ENCODE peak calls at places on chromosomes 12 and 14, in seven cellular contexts. One of them, this sample, is unnamed.

GRCh38 chr14:50351016-50351415 is 38.9 kb downstream of the DMAC2L start:
- DNase-seq in HepG2: no peak
- DNase-seq in K562: no peak
- DNase-seq in GM12878: no peak
- DNase-seq in HCT116: no peak
- DNase-seq in SK-N-SH: no peak
- DNase-seq in H1: no peak
- DNase-seq in this sample: no peak

GRCh38 chr14:84085493-84085892 is 1444.5 kb upstream of the FLRT2 start:
- DNase-seq in GM12878: no peak
- DNase-seq in SK-N-SH: no peak
- DNase-seq in H1: no peak
- DNase-seq in HCT116: no peak
- DNase-seq in K562: no peak
- DNase-seq in HepG2: no peak
- DNase-seq in this sample: no peak

GRCh38 chr12:58541300-58541690 is 379.0 kb downstream of the LRIG3 start:
- DNase-seq in HepG2: no peak
- DNase-seq in GM12878: no peak
- DNase-seq in H1: no peak
- DNase-seq in HCT116: no peak
- DNase-seq in SK-N-SH: no peak
- DNase-seq in K562: no peak
- DNase-seq in this sample: no peak

GRCh38 chr14:94100847-94101246 is 9.7 kb upstream of the IFI27 start:
- DNase-seq in HepG2: no peak
- DNase-seq in HCT116: no peak
- DNase-seq in H1: no peak
- DNase-seq in GM12878: no peak
- DNase-seq in SK-N-SH: no peak
- DNase-seq in K562: no peak
- DNase-seq in this sample: no peak

GRCh38 chr12:89344043-89344861 is 8.0 kb downstream of the DUSP6 start:
- DNase-seq in GM12878: no peak
- DNase-seq in H1: no peak
- DNase-seq in SK-N-SH: no peak
- DNase-seq in HCT116: no peak
- DNase-seq in HepG2: peak
- DNase-seq in K562: no peak
- DNase-seq in this sample: no peak

GRCh38 chr14:91858536-91859275 is 8.6 kb downstream of the TC2N start:
- DNase-seq in K562: peak
- DNase-seq in H1: no peak
- DNase-seq in SK-N-SH: no peak
- DNase-seq in GM12878: no peak
- DNase-seq in HCT116: peak
- DNase-seq in HepG2: peak
- DNase-seq in this sample: peak

GRCh38 chr12:74817499-74817898 is 279.9 kb downstream of the ATXN7L3B start:
- DNase-seq in K562: no peak
- DNase-seq in HCT116: no peak
- DNase-seq in HepG2: no peak
- DNase-seq in SK-N-SH: no peak
- DNase-seq in GM12878: no peak
- DNase-seq in H1: no peak
- DNase-seq in this sample: no peak

GRCh38 chr12:132638541-132639408 is 20.2 kb downstream of the P2RX2 start:
- DNase-seq in HepG2: peak
- DNase-seq in HCT116: no peak
- DNase-seq in H1: no peak
- DNase-seq in GM12878: no peak
- DNase-seq in K562: peak
- DNase-seq in SK-N-SH: peak
- DNase-seq in this sample: peak

GRCh38 chr14:67636361-67636919 is 16.7 kb downstream of the ARG2 start:
- DNase-seq in GM12878: peak
- DNase-seq in HCT116: no peak
- DNase-seq in SK-N-SH: no peak
- DNase-seq in K562: peak
- DNase-seq in H1: no peak
- DNase-seq in HepG2: no peak
- DNase-seq in this sample: no peak

GRCh38 chr12:43789941-43790340 is 16.2 kb downstream of the TWF1 start:
- DNase-seq in HCT116: no peak
- DNase-seq in GM12878: no peak
- DNase-seq in H1: no peak
- DNase-seq in K562: peak
- DNase-seq in HepG2: no peak
- DNase-seq in SK-N-SH: peak
- DNase-seq in this sample: no peak

GRCh38 chr14:65487783-65488578 is 75.5 kb downstream of the FUT8 start:
- DNase-seq in K562: no peak
- DNase-seq in SK-N-SH: no peak
- DNase-seq in H1: no peak
- DNase-seq in HCT116: no peak
- DNase-seq in HepG2: no peak
- DNase-seq in GM12878: no peak
- DNase-seq in this sample: no peak

GRCh38 chr14:67331368-67332125 is 28.1 kb downstream of the ATP6V1D start:
- DNase-seq in SK-N-SH: no peak
- DNase-seq in HCT116: no peak
- DNase-seq in HepG2: no peak
- DNase-seq in H1: no peak
- DNase-seq in K562: no peak
- DNase-seq in GM12878: no peak
- DNase-seq in this sample: peak

GRCh38 chr14:74548881-74549280 is 55.3 kb downstream of the ISCA2 start:
- DNase-seq in HCT116: no peak
- DNase-seq in HepG2: no peak
- DNase-seq in H1: no peak
- DNase-seq in GM12878: no peak
- DNase-seq in SK-N-SH: no peak
- DNase-seq in K562: no peak
- DNase-seq in this sample: no peak

GRCh38 chr14:76936483-76936882 is 92.0 kb downstream of the IRF2BPL start:
- DNase-seq in K562: no peak
- DNase-seq in SK-N-SH: no peak
- DNase-seq in GM12878: no peak
- DNase-seq in HepG2: no peak
- DNase-seq in H1: no peak
- DNase-seq in HCT116: no peak
- DNase-seq in this sample: no peak

GRCh38 chr12:74539765-74540526 is 2.3 kb downstream of the ATXN7L3B start:
- DNase-seq in SK-N-SH: no peak
- DNase-seq in K562: peak
- DNase-seq in HepG2: no peak
- DNase-seq in HCT116: no peak
- DNase-seq in H1: no peak
- DNase-seq in GM12878: no peak
- DNase-seq in this sample: no peak

GRCh38 chr12:6938353-6939186 is 5.0 kb upstream of the RNU7-1 start:
- DNase-seq in HepG2: no peak
- DNase-seq in GM12878: no peak
- DNase-seq in H1: no peak
- DNase-seq in SK-N-SH: peak
- DNase-seq in HCT116: no peak
- DNase-seq in K562: no peak
- DNase-seq in this sample: no peak

GRCh38 chr14:37623552-37623951 is 28.1 kb downstream of the TTC6 start:
- DNase-seq in K562: no peak
- DNase-seq in H1: no peak
- DNase-seq in GM12878: no peak
- DNase-seq in HCT116: peak
- DNase-seq in HepG2: no peak
- DNase-seq in SK-N-SH: no peak
- DNase-seq in this sample: no peak

GRCh38 chr12:105278043-105278697 is 42.2 kb upstream of the APPL2 start:
- DNase-seq in HCT116: no peak
- DNase-seq in K562: peak
- DNase-seq in H1: no peak
- DNase-seq in SK-N-SH: peak
- DNase-seq in GM12878: no peak
- DNase-seq in HepG2: peak
- DNase-seq in this sample: no peak

GRCh38 chr12:13390921-13391320 is 194.4 kb downstream of the EMP1 start:
- DNase-seq in SK-N-SH: peak
- DNase-seq in GM12878: no peak
- DNase-seq in H1: no peak
- DNase-seq in K562: no peak
- DNase-seq in HepG2: no peak
- DNase-seq in HCT116: no peak
- DNase-seq in this sample: no peak

GRCh38 chr12:120350576-120351350 is 18.2 kb downstream of the MSI1 start:
- DNase-seq in SK-N-SH: no peak
- DNase-seq in H1: no peak
- DNase-seq in HCT116: no peak
- DNase-seq in K562: no peak
- DNase-seq in HepG2: no peak
- DNase-seq in GM12878: no peak
- DNase-seq in this sample: no peak

GRCh38 chr12:129887047-129887568 is 16.7 kb downstream of the TMEM132D start:
- DNase-seq in HepG2: no peak
- DNase-seq in K562: no peak
- DNase-seq in HCT116: no peak
- DNase-seq in H1: no peak
- DNase-seq in SK-N-SH: no peak
- DNase-seq in GM12878: no peak
- DNase-seq in this sample: peak

DNA sequence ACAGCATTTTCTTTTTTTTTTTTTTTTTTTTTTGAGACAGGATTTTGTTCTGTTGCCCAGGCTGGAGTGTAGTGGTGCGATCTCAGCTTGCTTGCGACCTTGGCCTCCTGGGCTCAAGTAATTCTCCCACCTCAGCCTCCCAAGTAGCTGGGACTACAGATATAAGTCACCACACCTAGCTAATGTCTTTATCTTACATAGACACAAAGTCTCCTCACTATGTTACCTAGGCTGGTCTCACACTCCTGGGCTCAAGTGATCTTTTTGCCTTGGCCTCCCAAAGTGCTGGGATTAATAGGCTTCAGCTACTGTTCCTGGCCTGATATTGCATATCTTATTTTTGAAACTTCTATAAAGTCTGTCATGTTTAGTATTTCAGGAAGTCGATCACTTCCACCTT is 6.0 kb upstream of the A2ML1 start:
- DNase-seq in H1: no peak
- DNase-seq in GM12878: no peak
- DNase-seq in HepG2: no peak
- DNase-seq in HCT116: no peak
- DNase-seq in K562: peak
- DNase-seq in SK-N-SH: no peak
- DNase-seq in this sample: no peak
- TF ChIP-seq JUND in H1: no peak
- TF ChIP-seq JUND in GM12878: no peak
- TF ChIP-seq JUND in HepG2: no peak
- TF ChIP-seq JUND in HCT116: no peak
- TF ChIP-seq JUND in K562: no peak
- TF ChIP-seq JUND in SK-N-SH: no peak
- TF ChIP-seq JUND in this sample: no peak

GRCh38 chr14:71610797-71611196 is 321.4 kb upstream of the RGS6 start:
- DNase-seq in SK-N-SH: no peak
- DNase-seq in H1: no peak
- DNase-seq in HCT116: no peak
- DNase-seq in HepG2: no peak
- DNase-seq in K562: no peak
- DNase-seq in GM12878: no peak
- DNase-seq in this sample: peak
- TF ChIP-seq JUND in SK-N-SH: no peak
- TF ChIP-seq JUND in H1: no peak
- TF ChIP-seq JUND in HCT116: no peak
- TF ChIP-seq JUND in HepG2: no peak
- TF ChIP-seq JUND in K562: no peak
- TF ChIP-seq JUND in GM12878: no peak
- TF ChIP-seq JUND in this sample: no peak

DNA sequence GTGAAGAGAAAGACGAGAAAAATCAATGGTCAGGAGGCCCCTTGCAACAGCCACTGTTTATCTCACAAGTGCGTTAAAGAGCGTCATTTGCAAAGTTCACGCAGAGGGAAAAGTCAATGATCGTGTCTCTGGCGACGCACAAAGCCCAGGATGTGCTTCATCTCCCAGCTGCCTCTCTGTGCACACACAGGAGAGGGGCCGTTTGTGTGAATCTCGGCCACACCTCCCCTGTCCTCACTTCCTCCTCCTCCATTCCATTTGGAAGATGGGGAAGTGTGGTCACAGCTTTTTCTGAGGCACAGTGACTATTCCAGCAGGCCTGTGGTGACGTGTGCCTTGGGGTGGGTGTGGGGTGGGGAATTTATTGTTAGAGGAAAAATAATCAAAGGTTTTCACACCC is 90.4 kb downstream of the RBM19 start:
- DNase-seq in H1: no peak
- DNase-seq in HepG2: no peak
- DNase-seq in K562: no peak
- DNase-seq in HCT116: no peak
- DNase-seq in SK-N-SH: no peak
- DNase-seq in GM12878: no peak
- DNase-seq in this sample: no peak
- TF ChIP-seq JUND in H1: no peak
- TF ChIP-seq JUND in HepG2: no peak
- TF ChIP-seq JUND in K562: no peak
- TF ChIP-seq JUND in HCT116: no peak
- TF ChIP-seq JUND in SK-N-SH: no peak
- TF ChIP-seq JUND in GM12878: no peak
- TF ChIP-seq JUND in this sample: no peak

GRCh38 chr14:90406384-90406798 is 9.6 kb downstream of the CALM1 start:
- DNase-seq in K562: no peak
- DNase-seq in HCT116: no peak
- DNase-seq in SK-N-SH: no peak
- DNase-seq in GM12878: no peak
- DNase-seq in HepG2: no peak
- DNase-seq in H1: no peak
- DNase-seq in this sample: no peak

GRCh38 chr14:90403065-90403464 is 6.2 kb downstream of the CALM1 start:
- DNase-seq in SK-N-SH: no peak
- DNase-seq in H1: no peak
- DNase-seq in HepG2: no peak
- DNase-seq in HCT116: no peak
- DNase-seq in GM12878: no peak
- DNase-seq in K562: no peak
- DNase-seq in this sample: no peak

GRCh38 chr14:90408713-90409112 is 11.9 kb downstream of the CALM1 start:
- DNase-seq in SK-N-SH: no peak
- DNase-seq in HCT116: no peak
- DNase-seq in K562: no peak
- DNase-seq in H1: no peak
- DNase-seq in GM12878: no peak
- DNase-seq in HepG2: no peak
- DNase-seq in this sample: no peak

GRCh38 chr14:90405101-90405500 is 8.3 kb downstream of the CALM1 start:
- DNase-seq in HCT116: no peak
- DNase-seq in HepG2: peak
- DNase-seq in SK-N-SH: no peak
- DNase-seq in H1: no peak
- DNase-seq in K562: no peak
- DNase-seq in GM12878: no peak
- DNase-seq in this sample: no peak

DNA sequence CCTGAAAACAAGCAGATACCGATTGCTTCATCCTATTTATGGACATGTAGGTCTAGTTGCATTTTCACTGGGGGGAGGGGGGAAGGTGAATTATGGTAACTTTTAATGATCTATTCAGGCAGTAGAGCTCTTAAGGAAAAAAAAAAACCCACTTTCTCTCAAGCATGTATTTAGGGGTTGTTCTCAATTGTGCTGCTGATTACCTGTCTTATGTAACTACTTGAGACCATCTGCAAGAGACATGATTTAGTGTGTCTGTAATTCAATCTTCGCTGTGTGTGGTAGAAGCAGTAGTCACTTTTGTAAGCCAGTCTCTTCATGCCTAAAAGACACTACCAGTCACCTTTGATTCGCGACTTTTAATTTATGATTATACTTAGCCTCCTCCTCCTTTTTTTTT is 8.9 kb downstream of the CALM1 start:
- DNase-seq in K562: no peak
- DNase-seq in HepG2: no peak
- DNase-seq in H1: no peak
- DNase-seq in HCT116: no peak
- DNase-seq in SK-N-SH: no peak
- DNase-seq in GM12878: no peak
- DNase-seq in this sample: no peak
- TF ChIP-seq JUND in K562: no peak
- TF ChIP-seq JUND in HepG2: no peak
- TF ChIP-seq JUND in H1: no peak
- TF ChIP-seq JUND in HCT116: no peak
- TF ChIP-seq JUND in SK-N-SH: no peak
- TF ChIP-seq JUND in GM12878: no peak
- TF ChIP-seq JUND in this sample: no peak